ENCODE peak calls at places on chromosomes 4 and X, in four cellular contexts. One of them, this sample, is unnamed.
A peak's percentile ranks its signal among the peaks of the same experiment; 100 is the strongest.

GRCh38 chr4:176340871-176341685 is 21.3 kb downstream of the SPCS3 start:
- DNase-seq in ureter: no peak
- DNase-seq in NCI-H2029 treated with DMSO at 0.1 percent for 48 hours: no peak
- DNase-seq in smooth muscle cell of the brain vasculature: no peak
- DNase-seq in this sample: peak; percentile 51

GRCh38 chrX:151792505-151792904 is 58.0 kb downstream of the CNGA2 start:
- DNase-seq in ureter: no peak
- DNase-seq in NCI-H2029 treated with DMSO at 0.1 percent for 48 hours: no peak
- DNase-seq in smooth muscle cell of the brain vasculature: no peak
- DNase-seq in this sample: no peak

GRCh38 chr4:2335729-2336101 is 73.8 kb upstream of the MXD4 start:
- DNase-seq in ureter: no peak
- DNase-seq in NCI-H2029 treated with DMSO at 0.1 percent for 48 hours: no peak
- DNase-seq in smooth muscle cell of the brain vasculature: no peak
- DNase-seq in this sample: no peak

GRCh38 chrX:153966841-153967535 is 4.6 kb downstream of the HCFC1 start:
- DNase-seq in ureter: no peak
- DNase-seq in NCI-H2029 treated with DMSO at 0.1 percent for 48 hours: no peak
- DNase-seq in smooth muscle cell of the brain vasculature: no peak
- DNase-seq in this sample: no peak

GRCh38 chr4:742742-743311 is 37.2 kb downstream of the PCGF3 start:
- DNase-seq in ureter: peak; percentile 71
- DNase-seq in NCI-H2029 treated with DMSO at 0.1 percent for 48 hours: no peak
- DNase-seq in smooth muscle cell of the brain vasculature: no peak
- DNase-seq in this sample: peak; percentile 29

GRCh38 chrX:11724122-11725017 is 33.7 kb upstream of the MSL3 start:
- DNase-seq in ureter: no peak
- DNase-seq in NCI-H2029 treated with DMSO at 0.1 percent for 48 hours: peak; percentile 0
- DNase-seq in smooth muscle cell of the brain vasculature: peak; percentile 10
- DNase-seq in this sample: peak; percentile 9

GRCh38 chrX:130028196-130028595 is 45.8 kb downstream of the BCORL1 start:
- DNase-seq in ureter: no peak
- DNase-seq in NCI-H2029 treated with DMSO at 0.1 percent for 48 hours: no peak
- DNase-seq in smooth muscle cell of the brain vasculature: peak; percentile 20
- DNase-seq in this sample: peak; percentile 10

GRCh38 chr4:15794905-15795304 is 16.8 kb downstream of the CD38 start:
- DNase-seq in ureter: no peak
- DNase-seq in NCI-H2029 treated with DMSO at 0.1 percent for 48 hours: no peak
- DNase-seq in smooth muscle cell of the brain vasculature: no peak
- DNase-seq in this sample: no peak

GRCh38 chrX:118521435-118521834 is 25.8 kb downstream of the DOCK11 start:
- DNase-seq in ureter: no peak
- DNase-seq in NCI-H2029 treated with DMSO at 0.1 percent for 48 hours: no peak
- DNase-seq in smooth muscle cell of the brain vasculature: no peak
- DNase-seq in this sample: no peak

GRCh38 chrX:118254611-118255010 is 91.3 kb upstream of the WDR44 start:
- DNase-seq in ureter: peak; percentile 61
- DNase-seq in NCI-H2029 treated with DMSO at 0.1 percent for 48 hours: peak; percentile 1
- DNase-seq in smooth muscle cell of the brain vasculature: peak; percentile 33
- DNase-seq in this sample: peak; percentile 38

GRCh38 chr4:163148466-163149336 is 18.0 kb downstream of the NAF1 start:
- DNase-seq in ureter: no peak
- DNase-seq in NCI-H2029 treated with DMSO at 0.1 percent for 48 hours: no peak
- DNase-seq in smooth muscle cell of the brain vasculature: no peak
- DNase-seq in this sample: no peak

GRCh38 chr4:10074767-10075105 is 41.9 kb downstream of the WDR1 start:
- DNase-seq in ureter: no peak
- DNase-seq in NCI-H2029 treated with DMSO at 0.1 percent for 48 hours: no peak
- DNase-seq in smooth muscle cell of the brain vasculature: no peak
- DNase-seq in this sample: no peak

This sample was measured in Jurkat, Clone E6-1.